ENCODE peak calls at places on chromosomes 13 and 19, in five cellular contexts. G is CD4-positive, CD25-positive, alpha-beta regulatory T cell; L is neural progenitor cell; D is iPS DF 6.9; Q is esophagus squamous epithelium. W is an unnamed sample.

GRCh38 chr13:47829684-47830083 is 171.4 kb downstream of the SUCLA2 start:
- DNase-seq in G (no peak), L (no peak), D (no peak), Q (no peak), W (no peak)

GRCh38 chr19:17755977-17756670 is 4.8 kb downstream of the FCHO1 start:
- DNase-seq in G (peak; percentile 34), L (peak; percentile 94), D (no peak), Q (no peak), W (peak; percentile 78)

GRCh38 chr19:46546194-46546896 is 50.7 kb upstream of the PNMA8B start:
- DNase-seq in G (no peak), L (peak; percentile 51), D (no peak), Q (no peak), W (peak; percentile 60)

GRCh38 chr19:6710273-6711077 is 10.0 kb downstream of the C3 start:
- DNase-seq in G (no peak), L (peak; percentile 60), D (no peak), Q (no peak), W (no peak)

GRCh38 chr19:49916839-49917733 is 11.9 kb upstream of the ATF5 start:
- DNase-seq in G (no peak), L (peak; percentile 49), D (no peak), Q (no peak), W (no peak)

GRCh38 chr13:99652901-99653300 is 151.6 kb downstream of the TM9SF2 start:
- DNase-seq in G (no peak), L (no peak), D (no peak), Q (no peak), W (no peak)

GRCh38 chr19:3580156-3580955 is 4.9 kb upstream of the GIPC3 start:
- DNase-seq in G (no peak), L (no peak), D (no peak), Q (no peak), W (no peak)

GRCh38 chr13:23817136-23817535 is 72.1 kb downstream of the MIPEP start:
- DNase-seq in G (no peak), L (no peak), D (no peak), Q (no peak), W (no peak)

GRCh38 chr19:3658823-3659745 is 32.5 kb upstream of the CACTIN start:
- DNase-seq in G (no peak), L (no peak), D (no peak), Q (no peak), W (no peak)

GRCh38 chr13:114038211-114038613 is 64.3 kb upstream of the C13orf46 start:
- DNase-seq in G (no peak), L (no peak), D (no peak), Q (no peak), W (no peak)

GRCh38 chr19:5652261-5652660 is 28.1 kb downstream of the MICOS13 start:
- DNase-seq in G (no peak), L (no peak), D (no peak), Q (no peak), W (no peak)

GRCh38 chr13:106376411-106377112 is 158.9 kb downstream of the EFNB2 start:
- DNase-seq in G (no peak), L (no peak), D (no peak), Q (no peak), W (peak; percentile 61)

GRCh38 chr13:20392530-20392929 is 133.1 kb downstream of the CRYL1 start:
- DNase-seq in G (no peak), L (no peak), D (no peak), Q (no peak), W (no peak)

GRCh38 chr19:56821209-56821608 is 19.3 kb downstream of the PEG3 start:
- DNase-seq in G (no peak), L (no peak), D (no peak), Q (no peak), W (no peak)

GRCh38 chr19:56822755-56823154 is 17.8 kb downstream of the PEG3 start:
- DNase-seq in G (no peak), L (no peak), D (no peak), Q (no peak), W (no peak)

GRCh38 chr19:56823956-56824355 is 16.6 kb downstream of the PEG3 start:
- DNase-seq in G (no peak), L (no peak), D (no peak), Q (no peak), W (no peak)

GRCh38 chr19:56823417-56823816 is 17.1 kb downstream of the PEG3 start:
- DNase-seq in G (no peak), L (no peak), D (no peak), Q (no peak), W (no peak)

GRCh38 chr19:56821675-56822074 is 18.9 kb downstream of the PEG3 start:
- DNase-seq in G (no peak), L (no peak), D (no peak), Q (no peak), W (no peak)
- H3K9me3 ChIP-seq in G (peaks cover 51% of the 10 kb centered on the region), L (peaks cover 33% of the 10 kb centered on the region), D (peaks cover 30% of the 10 kb centered on the region), Q (no peaks in the 10 kb centered on the region), W (no peaks in the 10 kb centered on the region)

GRCh38 chr19:51799998-51800848 is 5.3 kb downstream of the FPR3 start:
- DNase-seq in G (no peak), L (no peak), D (no peak), Q (no peak), W (no peak)

GRCh38 chr19:51799311-51799997 is 4.5 kb downstream of the FPR3 start:
- DNase-seq in G (no peak), L (no peak), D (no peak), Q (no peak), W (peak; percentile 39)

GRCh38 chr19:51796195-51796679 is 1.3 kb downstream of the FPR3 start:
- DNase-seq in G (no peak), L (no peak), D (no peak), Q (no peak), W (no peak)

GRCh38 chr19:51798958-51799310 is 4.0 kb downstream of the FPR3 start:
- DNase-seq in G (no peak), L (no peak), D (no peak), Q (no peak), W (no peak)

DNA sequence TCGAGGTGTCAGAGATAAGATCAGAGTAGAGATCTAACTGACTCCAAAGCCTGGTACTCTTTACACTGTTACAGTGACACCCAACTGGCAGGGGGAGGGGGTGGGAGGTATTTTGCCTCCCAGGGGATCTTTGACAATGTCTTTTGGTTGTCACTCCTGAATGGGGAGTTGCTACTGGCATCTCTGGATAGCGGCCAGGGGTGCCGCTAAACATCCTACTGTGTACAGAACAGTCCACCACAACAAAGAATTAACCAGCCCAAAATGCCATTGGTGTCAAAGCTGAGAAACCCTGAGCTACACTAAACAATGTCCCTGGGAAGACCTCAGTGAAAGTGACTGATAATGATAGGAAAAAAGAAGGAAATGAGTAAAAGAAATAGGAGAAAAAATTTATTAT is 3.2 kb downstream of the FPR3 start:
- DNase-seq in G (no peak), L (no peak), D (no peak), Q (no peak), W (no peak)
- H3K9me3 ChIP-seq in G (peaks cover 7% of the 10 kb centered on the region), L (peaks cover 7% of the 10 kb centered on the region), D (no peaks in the 10 kb centered on the region), Q (no peaks in the 10 kb centered on the region), W (no peaks in the 10 kb centered on the region)

DNA sequence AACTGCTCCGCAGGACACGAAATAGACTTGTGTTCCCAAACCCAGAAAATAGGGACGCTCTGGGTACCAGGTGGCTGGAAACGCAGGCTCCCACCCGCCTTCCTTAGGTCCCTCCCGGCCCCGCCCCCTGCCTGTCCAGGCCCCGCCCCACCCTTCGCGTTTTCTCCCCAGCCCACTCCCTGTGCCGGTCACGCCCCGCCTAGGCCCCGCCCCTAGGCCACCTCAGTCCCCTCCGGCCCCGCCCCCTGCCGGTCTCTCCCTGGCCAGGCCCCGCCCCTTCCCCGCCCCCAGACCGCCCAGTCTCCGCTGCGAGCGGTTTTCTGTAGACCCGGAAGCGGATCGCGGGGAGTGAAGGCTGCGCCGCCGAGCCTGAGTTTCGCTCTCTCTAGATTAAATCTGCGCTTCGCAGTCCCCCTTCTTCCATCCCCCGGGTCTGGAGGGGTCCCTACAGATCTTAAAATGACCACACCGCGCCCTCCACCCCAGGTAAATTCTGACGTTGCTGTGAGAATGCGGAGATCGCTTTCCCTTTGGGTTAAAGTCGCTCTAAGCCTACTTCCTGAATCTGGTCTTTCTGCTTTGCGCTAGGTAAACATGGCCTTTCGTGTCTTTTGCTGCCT is 3.7 kb upstream of the ZNF665 start:
- DNase-seq in G (peak; percentile 87), L (peak; percentile 98), D (peak; percentile 41), Q (peak; percentile 77), W (peak; percentile 99)
- H3K9me3 ChIP-seq in G (peaks cover 37% of the 10 kb centered on the region), L (no peaks in the 10 kb centered on the region), D (no peaks in the 10 kb centered on the region), Q (peaks cover 27% of the 10 kb centered on the region), W (peaks cover 41% of the 10 kb centered on the region)

DNA sequence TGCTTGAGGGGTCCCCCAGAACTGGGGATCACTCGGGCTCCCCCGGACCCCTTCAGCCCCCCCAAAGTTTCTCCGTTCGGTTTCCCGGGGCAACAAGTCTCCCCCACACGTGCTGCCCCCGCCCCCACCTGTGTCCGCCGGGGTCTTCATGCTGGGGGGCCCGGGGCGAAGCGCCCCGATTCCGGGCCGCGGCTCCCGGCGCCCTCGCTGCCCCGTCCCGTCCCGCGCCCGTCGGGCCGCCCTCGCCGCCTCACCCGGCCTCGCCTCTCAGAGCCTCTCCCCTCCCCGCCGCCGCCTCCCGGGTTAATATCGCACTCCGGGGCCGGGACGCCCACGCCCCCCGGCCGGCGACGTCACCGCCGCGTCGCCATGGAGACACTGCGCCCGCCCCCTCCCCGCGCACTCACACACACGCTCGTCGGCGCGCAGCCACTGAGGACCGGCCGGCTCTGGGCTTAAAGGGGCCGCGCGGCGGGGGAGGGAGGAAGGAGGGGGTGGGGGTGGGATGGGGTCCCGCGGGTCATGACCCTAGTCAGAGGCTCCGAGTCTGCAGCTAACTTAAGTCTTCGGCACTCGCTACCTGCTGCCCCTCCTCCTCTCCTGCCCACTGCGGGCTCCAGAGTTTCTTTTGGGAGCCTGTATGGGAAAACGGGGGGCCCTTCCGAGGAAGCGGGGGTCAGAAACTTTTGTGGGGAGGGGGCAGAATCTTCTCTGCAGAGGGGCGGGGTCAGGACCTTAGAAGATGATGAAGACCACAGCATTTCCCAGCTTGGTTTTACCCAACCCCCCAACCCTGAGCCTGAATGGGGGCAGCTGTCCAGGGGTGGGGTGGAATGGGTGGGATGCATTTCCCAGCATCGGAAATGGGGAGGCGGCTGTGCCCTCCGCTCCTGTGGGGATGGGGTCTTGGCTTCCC is at the start of gene ERF:
- DNase-seq in G (peak; percentile 94), L (peak; percentile 98), D (no peak), Q (peak; percentile 71), W (peak; percentile 96)
- H3K9me3 ChIP-seq in G (no peaks in the 10 kb centered on the region), L (no peaks in the 10 kb centered on the region), D (no peaks in the 10 kb centered on the region), Q (no peaks in the 10 kb centered on the region), W (no peaks in the 10 kb centered on the region)

DNA sequence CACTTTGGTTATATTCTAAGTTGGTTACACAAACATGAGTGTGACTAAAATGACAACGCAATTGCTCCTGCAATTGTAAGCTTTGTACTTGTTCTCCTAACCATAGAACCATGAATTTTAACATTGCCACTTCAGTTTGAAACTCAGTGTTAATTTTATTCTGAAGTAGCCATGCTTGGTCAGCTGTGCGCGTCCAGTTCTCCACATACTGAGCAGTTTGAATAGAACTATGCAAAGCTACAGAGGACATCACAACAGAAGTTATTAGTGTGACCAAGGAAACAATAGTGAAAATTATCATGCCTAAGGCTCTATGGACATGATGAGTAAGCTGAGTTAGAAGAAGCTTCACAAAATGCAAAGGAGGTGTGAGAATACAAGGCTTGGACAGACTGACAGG is 19.6 kb upstream of the ZNF100 start:
- DNase-seq in G (no peak), L (no peak), D (no peak), Q (no peak), W (no peak)
- H3K9me3 ChIP-seq in G (no peaks in the 10 kb centered on the region), L (no peaks in the 10 kb centered on the region), D (no peaks in the 10 kb centered on the region), Q (peaks cover 3% of the 10 kb centered on the region), W (peaks cover 5% of the 10 kb centered on the region)

GRCh38 chr19:58054792-58055482 is 4.1 kb upstream of the ZNF135 start:
- DNase-seq in G (no peak), L (peak; percentile 29), D (no peak), Q (no peak), W (no peak)
- H3K9me3 ChIP-seq in G (peaks cover 58% of the 10 kb centered on the region), L (no peaks in the 10 kb centered on the region), D (peaks cover 2% of the 10 kb centered on the region), Q (peaks cover 27% of the 10 kb centered on the region), W (peaks cover 100% of the 10 kb centered on the region)

W was measured in stomach.